ENCODE peak calls at places on chromosome 13, in eight cellular contexts. A is Panc1, R is HL-60, U is transverse colon, P is upper lobe of left lung, L is GM12891, O is H1, D is stomach. E is an unnamed sample.
A peak's percentile ranks its signal among the peaks of the same experiment; 100 is the strongest.

GRCh38 chr13:87671031-87671823 is at the start of gene SLITRK5:
- DNase-seq in A (no peak), R (peak; percentile 29), U (peak; percentile 69), P (peak; percentile 78), L (peak; percentile 60), O (peak; percentile 94), D (peak; percentile 70), E (no peak)

GRCh38 chr13:74036373-74036772 is 97.8 kb downstream of the KLF12 start:
- DNase-seq in A (no peak), R (no peak), U (no peak), P (no peak), L (no peak), O (no peak), D (no peak), E (no peak)

GRCh38 chr13:95660981-95661581 is 15.9 kb upstream of the DNAJC3 start:
- DNase-seq in A (no peak), R (no peak), U (no peak), P (no peak), L (no peak), O (no peak), D (no peak), E (no peak)

GRCh38 chr13:21637296-21637695 is 33.3 kb upstream of the MICU2 start:
- DNase-seq in A (no peak), R (peak; percentile 43), U (peak; percentile 86), P (peak; percentile 89), L (no peak), O (no peak), D (peak; percentile 82), E (no peak)

GRCh38 chr13:19153782-19154450 is 27.7 kb downstream of the TUBA3C start:
- DNase-seq in A (no peak), R (no peak), U (no peak), P (no peak), L (no peak), O (no peak), D (no peak), E (no peak)

GRCh38 chr13:49429061-49429460 is 14.8 kb downstream of the CAB39L start:
- DNase-seq in A (no peak), R (no peak), U (no peak), P (no peak), L (no peak), O (no peak), D (no peak), E (no peak)

GRCh38 chr13:54676526-54677113 is 1648.0 kb downstream of the OLFM4 start:
- DNase-seq in A (no peak), R (no peak), U (no peak), P (no peak), L (no peak), O (no peak), D (no peak), E (no peak)

GRCh38 chr13:113060557-113061270 is 44.9 kb upstream of the F7 start:
- DNase-seq in A (no peak), R (no peak), U (no peak), P (no peak), L (no peak), O (no peak), D (no peak), E (no peak)

GRCh38 chr13:79966502-79966901 is 374.4 kb downstream of the SPRY2 start:
- DNase-seq in A (no peak), R (no peak), U (no peak), P (no peak), L (no peak), O (no peak), D (no peak), E (no peak)

GRCh38 chr13:30181856-30182651 is 125.3 kb downstream of the KATNAL1 start:
- DNase-seq in A (no peak), R (no peak), U (no peak), P (no peak), L (no peak), O (no peak), D (no peak), E (no peak)

GRCh38 chr13:45370922-45371406 is 30.0 kb upstream of the TPT1 start:
- DNase-seq in A (no peak), R (peak; percentile 28), U (peak; percentile 71), P (peak; percentile 57), L (peak; percentile 58), O (peak; percentile 92), D (peak; percentile 71), E (peak; percentile 63)
- TF ChIP-seq POLR2AphosphoS5 in A (no peak), R (no peak), U (no peak), P (no peak), L (no peak), O (no peak), D (peak; percentile 38), E (no peak)

GRCh38 chr13:53052675-53053074 is 24.1 kb downstream of the OLFM4 start:
- DNase-seq in A (no peak), R (no peak), U (no peak), P (no peak), L (no peak), O (no peak), D (peak; percentile 67), E (no peak)

GRCh38 chr13:53054569-53054968 is 26.0 kb downstream of the OLFM4 start:
- DNase-seq in A (no peak), R (no peak), U (no peak), P (no peak), L (no peak), O (no peak), D (no peak), E (no peak)

GRCh38 chr13:53045110-53045509 is 16.5 kb downstream of the OLFM4 start:
- DNase-seq in A (no peak), R (no peak), U (peak; percentile 66), P (no peak), L (no peak), O (no peak), D (peak; percentile 74), E (no peak)

GRCh38 chr13:53042897-53043296 is 14.3 kb downstream of the OLFM4 start:
- DNase-seq in A (no peak), R (no peak), U (no peak), P (no peak), L (no peak), O (no peak), D (no peak), E (no peak)

GRCh38 chr13:53048880-53049279 is 20.3 kb downstream of the OLFM4 start:
- DNase-seq in A (no peak), R (no peak), U (no peak), P (no peak), L (no peak), O (no peak), D (no peak), E (no peak)
- TF ChIP-seq POLR2AphosphoS5 in A (no peak), R (no peak), U (no peak), P (no peak), L (no peak), O (no peak), D (no peak), E (no peak)

DNA sequence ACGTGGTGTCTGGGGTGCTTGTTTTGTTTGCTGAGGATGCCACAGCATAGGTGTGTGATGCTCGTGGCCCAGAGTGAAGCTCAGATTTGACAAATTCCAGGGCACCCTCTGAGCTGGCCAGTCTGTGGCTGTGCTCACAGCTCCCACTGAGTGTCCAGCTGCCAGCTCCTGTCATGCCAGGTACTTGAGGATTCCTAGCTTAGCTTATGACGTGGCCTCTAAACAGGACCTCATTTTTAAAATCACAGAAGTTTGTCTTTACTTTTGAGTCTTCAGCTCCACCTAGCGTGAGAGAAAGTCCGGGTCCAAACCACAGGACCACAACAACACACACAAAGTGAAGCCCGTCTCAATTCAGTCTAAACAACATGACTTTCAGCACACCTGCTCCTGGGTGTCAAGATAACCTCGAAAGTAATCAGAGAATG is 117.3 kb downstream of the RAB20 start:
- DNase-seq in A (no peak), R (no peak), U (no peak), P (no peak), L (no peak), O (no peak), D (no peak), E (no peak)
- TF ChIP-seq POLR2AphosphoS5 in A (no peak), R (no peak), U (no peak), P (no peak), L (no peak), O (no peak), D (no peak), E (no peak)

GRCh38 chr13:67224148-67224846 is 5.8 kb downstream of the PCDH9 start:
- DNase-seq in A (no peak), R (peak; percentile 48), U (peak; percentile 64), P (peak; percentile 81), L (no peak), O (no peak), D (peak; percentile 87), E (no peak)
- TF ChIP-seq POLR2AphosphoS5 in A (peak; percentile 43), R (peak; percentile 60), U (no peak), P (peak; percentile 63), L (no peak), O (no peak), D (peak; percentile 83), E (no peak)

DNA sequence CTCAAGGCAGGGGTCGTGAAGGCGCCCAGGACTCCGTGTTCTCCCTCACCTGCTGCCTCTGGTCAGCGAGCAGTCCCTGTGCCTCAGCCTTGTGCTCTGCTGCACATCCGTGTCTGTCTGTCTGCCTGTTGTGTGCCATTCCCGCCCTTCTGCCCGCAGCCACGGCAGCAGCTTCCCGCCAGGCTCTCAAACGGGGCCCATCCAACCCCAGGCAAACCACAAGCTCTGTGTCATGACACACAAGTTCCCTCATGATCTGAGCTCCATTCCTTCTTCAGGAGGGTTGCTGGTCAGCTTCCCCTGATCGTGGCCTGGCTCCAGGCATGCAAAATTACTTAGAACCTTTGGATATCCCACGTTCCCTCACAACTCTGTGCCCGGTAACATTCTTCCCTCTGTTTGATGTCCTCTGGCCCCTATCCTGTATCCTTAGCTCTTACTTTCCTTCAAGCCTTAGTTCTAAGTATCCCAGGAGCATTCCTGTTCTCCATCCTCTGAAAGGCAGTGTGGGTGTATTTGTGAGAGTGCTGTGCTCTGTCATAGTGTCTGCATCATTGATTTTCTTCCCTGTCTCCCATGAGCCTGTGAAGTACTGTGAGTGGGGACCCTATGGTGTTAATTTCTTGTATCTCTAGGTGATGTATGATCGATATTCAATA is 3.2 kb downstream of the GPR183 start:
- DNase-seq in A (no peak), R (no peak), U (peak; percentile 34), P (peak; percentile 44), L (no peak), O (no peak), D (no peak), E (no peak)
- TF ChIP-seq POLR2AphosphoS5 in A (no peak), R (peak; percentile 98), U (no peak), P (no peak), L (peak; percentile 53), O (no peak), D (no peak), E (peak; percentile 72)

E was measured in GM12892.